ENCODE peak calls at places on chromosomes 3 and 15, in five cellular contexts. W, N, T, D and U are unnamed samples.

GRCh38 chr3:40615916-40616315 is 91.2 kb downstream of the ZNF621 start:
- DNase-seq in D (no peak), W (no peak), T (no peak), N (no peak), U (no peak)

GRCh38 chr3:123377173-123377740 is 71.6 kb downstream of the ADCY5 start:
- DNase-seq in T (no peak), D (no peak), W (no peak), N (no peak), U (no peak)

GRCh38 chr3:160226026-160226739 is 961 bp downstream of the C3orf80 start:
- DNase-seq in T (peak), N (no peak), W (no peak), D (no peak), U (no peak)

GRCh38 chr15:67796196-67796699 is 29.1 kb upstream of the SKOR1 start:
- DNase-seq in D (no peak), T (no peak), N (no peak), W (no peak), U (no peak)

GRCh38 chr3:11195721-11196332 is 41.5 kb downstream of the HRH1 start:
- DNase-seq in T (no peak), D (peak), N (no peak), W (no peak), U (no peak)

GRCh38 chr3:176650478-176650877 is 546.8 kb downstream of the TBL1XR1 start:
- DNase-seq in D (peak), W (no peak), T (no peak), N (no peak), U (no peak)

GRCh38 chr15:58773024-58773423 is 1.9 kb downstream of the MINDY2 start:
- DNase-seq in T (no peak), W (no peak), D (no peak), N (no peak), U (no peak)

GRCh38 chr15:94582368-94582767 is 351.0 kb downstream of the MCTP2 start:
- DNase-seq in T (no peak), N (peak), D (no peak), W (no peak), U (no peak)

GRCh38 chr3:183192650-183193300 is 30.2 kb upstream of the LAMP3 start:
- DNase-seq in D (no peak), N (no peak), W (no peak), T (no peak), U (no peak)

GRCh38 chr15:78034495-78035191 is 42.9 kb downstream of the TBC1D2B start:
- DNase-seq in N (no peak), W (peak), T (no peak), D (peak), U (peak)

GRCh38 chr3:45491344-45491743 is 103.0 kb downstream of the LARS2 start:
- DNase-seq in W (no peak), D (no peak), T (no peak), N (no peak), U (no peak)

GRCh38 chr15:39315200-39315599 is 265.7 kb upstream of the THBS1 start:
- DNase-seq in T (no peak), N (no peak), W (no peak), D (peak), U (no peak)

GRCh38 chr3:133301194-133301593 is 98.7 kb upstream of the BFSP2 start:
- DNase-seq in T (no peak), N (no peak), D (peak), W (no peak), U (no peak)

GRCh38 chr3:129942296-129942695 is 32.2 kb upstream of the TRH start:
- DNase-seq in T (peak), W (no peak), N (peak), D (peak), U (peak)